ENCODE peak calls at places on chromosomes 3 and 15, in five cellular contexts. J is activated effector memory CD4-positive, alpha-beta T cell treated with anti-CD3 and anti-CD28 coated beads, Interleukin-2, amount 50 U/mL, for 16 hours; Q is IMR-90; T is Karpas-422; B is NCI-H1092. M is an unnamed sample.
A peak's percentile ranks its signal among the peaks of the same experiment; 100 is the strongest.

GRCh38 chr15:82044373-82045178 is 1.2 kb downstream of the MEX3B start:
- DNase-seq in T (no peak), B (no peak), J (peak; percentile 70), Q (peak; percentile 81), M (no peak)

GRCh38 chr3:196499061-196499460 is 4.5 kb downstream of the RNF168 start:
- DNase-seq in J (no peak), T (no peak), B (no peak), Q (peak; percentile 32), M (no peak)

GRCh38 chr3:159928692-159929091 is 59.9 kb upstream of the IL12A start:
- DNase-seq in J (no peak), Q (peak; percentile 98), B (no peak), T (no peak), M (no peak)

GRCh38 chr3:187264051-187264450 is 27.5 kb downstream of the MASP1 start:
- DNase-seq in Q (peak; percentile 88), T (no peak), B (no peak), J (no peak), M (no peak)

GRCh38 chr15:58921267-58921666 is 12.2 kb downstream of the SLTM start:
- DNase-seq in Q (peak; percentile 57), B (no peak), T (no peak), J (no peak), M (no peak)

GRCh38 chr15:96334017-96334704 is 3.7 kb downstream of the NR2F2 start:
- DNase-seq in T (no peak), B (no peak), J (no peak), Q (no peak), M (no peak)

GRCh38 chr3:146581877-146582508 is 23.2 kb downstream of the PLSCR5 start:
- DNase-seq in Q (peak; percentile 34), T (no peak), B (no peak), J (no peak), M (no peak)

GRCh38 chr3:170356596-170357175 is 829 bp upstream of the SKIL start:
- DNase-seq in B (peak; percentile 51), Q (peak; percentile 74), T (peak; percentile 83), J (peak; percentile 85), M (peak; percentile 41)

GRCh38 chr15:62610499-62610898 is 432.0 kb upstream of the TPM1 start:
- DNase-seq in B (no peak), J (no peak), T (no peak), Q (no peak), M (no peak)

GRCh38 chr15:89409184-89409992 is 74.8 kb upstream of the POLG start:
- DNase-seq in B (no peak), J (no peak), Q (no peak), T (no peak), M (no peak)

GRCh38 chr3:14415501-14415900 is 13.1 kb downstream of the SLC6A6 start:
- DNase-seq in J (no peak), Q (peak; percentile 53), T (no peak), B (no peak), M (no peak)

GRCh38 chr15:72916939-72917338 is 133.4 kb upstream of the ADPGK start:
- DNase-seq in Q (no peak), T (no peak), B (no peak), J (no peak), M (no peak)

GRCh38 chr3:159200176-159200575 is 398.3 kb downstream of the MFSD1 start:
- DNase-seq in T (no peak), J (no peak), Q (no peak), B (no peak), M (no peak)

GRCh38 chr3:197353867-197354180 is 55.4 kb upstream of the DLG1 start:
- DNase-seq in B (no peak), T (no peak), J (no peak), Q (peak; percentile 59), M (no peak)

GRCh38 chr3:141632779-141633374 is 105.2 kb upstream of the RNF7 start:
- DNase-seq in T (no peak), J (no peak), B (no peak), Q (no peak), M (no peak)

GRCh38 chr3:141680620-141681389 is 57.3 kb upstream of the RNF7 start:
- DNase-seq in T (no peak), Q (peak; percentile 68), B (peak; percentile 87), J (no peak), M (no peak)

GRCh38 chr3:63279000-63279366 is 875 bp downstream of the SYNPR start:
- DNase-seq in Q (no peak), B (no peak), T (no peak), J (no peak), M (no peak)

GRCh38 chr15:93202405-93202804 is 113.4 kb upstream of the RGMA start:
- DNase-seq in T (no peak), J (no peak), B (no peak), Q (no peak), M (no peak)

GRCh38 chr3:4877173-4877787 is 102.0 kb upstream of the BHLHE40 start:
- DNase-seq in T (no peak), Q (no peak), J (no peak), B (no peak), M (no peak)

GRCh38 chr15:50884583-50884982 is 23.9 kb upstream of the AP4E1 start:
- DNase-seq in J (no peak), Q (peak; percentile 61), B (no peak), T (no peak), M (no peak)

GRCh38 chr3:188389711-188390346 is 235.9 kb downstream of the LPP start:
- DNase-seq in Q (no peak), T (peak; percentile 64), B (no peak), J (peak; percentile 70), M (no peak)

GRCh38 chr3:56119575-56120349 is 348.5 kb downstream of the ERC2 start:
- DNase-seq in Q (peak; percentile 18), T (peak; percentile 1), J (no peak), B (no peak), M (no peak)

GRCh38 chr3:52892625-52893311 is 4.6 kb downstream of the STIMATE start:
- DNase-seq in Q (no peak), J (peak; percentile 82), T (peak; percentile 59), B (no peak), M (no peak)

GRCh38 chr3:133448478-133449122 is 48.7 kb downstream of the BFSP2 start:
- DNase-seq in J (peak; percentile 80), T (peak; percentile 98), B (no peak), Q (no peak), M (no peak)

GRCh38 chr3:170811515-170811914 is 58.5 kb downstream of the RPL22L1 start:
- DNase-seq in B (no peak), J (no peak), Q (peak; percentile 60), T (no peak), M (no peak)

GRCh38 chr3:110656394-110656793 is 415.2 kb upstream of the NECTIN3 start:
- DNase-seq in B (no peak), Q (no peak), J (no peak), T (no peak), M (no peak)

GRCh38 chr3:43755511-43756200 is 64.9 kb downstream of the ABHD5 start:
- DNase-seq in T (no peak), Q (no peak), J (no peak), B (no peak), M (no peak)

M was measured in thoracic aorta.